ENCODE peak calls at places on chromosomes 7 and 10, in seven cellular contexts. N is neuronal stem cell, I is psoas muscle, D is adipocyte, P is lung, G is fibroblast of pulmonary artery, U is fibroblast of mammary gland. L is an unnamed sample.

GRCh38 chr7:134298902-134299683 is 17.6 kb downstream of the SLC35B4 start:
- DNase-seq in G (no peak), P (no peak), N (no peak), U (no peak), D (peak), I (no peak), L (no peak)

GRCh38 chr7:150926066-150926465 is 52.1 kb downstream of the KCNH2 start:
- DNase-seq in I (no peak), D (no peak), G (no peak), U (no peak), P (no peak), N (no peak), L (no peak)

GRCh38 chr10:65670087-65670486 is 1255.7 kb upstream of the LRRTM3 start:
- DNase-seq in U (no peak), G (peak), I (no peak), P (no peak), N (no peak), D (no peak), L (no peak)

GRCh38 chr7:148916186-148916585 is 32.1 kb upstream of the EZH2 start:
- DNase-seq in D (peak), I (no peak), G (peak), U (peak), N (no peak), P (no peak), L (no peak)

GRCh38 chr7:100655908-100656674 is at the start of gene ACTL6B:
- DNase-seq in I (peak), P (no peak), U (peak), D (peak), N (peak), G (peak), L (peak)

GRCh38 chr7:21999896-22000295 is 54.2 kb upstream of the CDCA7L start:
- DNase-seq in N (no peak), U (peak), D (no peak), P (no peak), I (no peak), G (no peak), L (peak)

GRCh38 chr10:47031251-47031952 is 120.2 kb downstream of the PTPN20 start:
- DNase-seq in U (peak), D (no peak), I (peak), N (no peak), P (no peak), G (no peak), L (peak)

GRCh38 chr10:47246409-47247189 is 53.4 kb upstream of the GDF10 start:
- DNase-seq in D (no peak), U (no peak), I (no peak), N (no peak), P (no peak), G (no peak), L (no peak)

GRCh38 chr10:71440506-71441035 is 43.9 kb downstream of the CDH23 start:
- DNase-seq in D (no peak), I (no peak), G (no peak), P (no peak), N (no peak), U (no peak), L (no peak)

GRCh38 chr7:126213876-126214275 is 1038.9 kb downstream of the GRM8 start:
- DNase-seq in N (no peak), P (no peak), D (no peak), U (no peak), I (no peak), G (no peak), L (peak)

GRCh38 chr7:16851829-16852228 is 30.0 kb downstream of the AGR3 start:
- DNase-seq in D (no peak), P (no peak), G (no peak), N (no peak), I (no peak), U (no peak), L (peak)

GRCh38 chr7:64884085-64884912 is 18.8 kb upstream of the ZNF273 start:
- DNase-seq in D (no peak), U (no peak), P (no peak), N (no peak), I (no peak), G (no peak), L (no peak)

GRCh38 chr7:36570508-36571219 is 153.6 kb downstream of the AOAH start:
- DNase-seq in U (no peak), I (no peak), N (no peak), G (no peak), P (no peak), D (no peak), L (no peak)
- H3K4me3 ChIP-seq in U (no peak), I (no peak), N (no peak), G (no peak), P (no peak), D (no peak), L (no peak)

GRCh38 chr10:89875557-89875956 is 174.2 kb downstream of the KIF20B start:
- DNase-seq in D (no peak), G (no peak), I (no peak), N (no peak), U (no peak), P (no peak), L (no peak)

GRCh38 chr10:89879121-89879520 is 177.7 kb downstream of the KIF20B start:
- DNase-seq in U (no peak), I (no peak), G (no peak), P (no peak), N (no peak), D (no peak), L (no peak)
- H3K4me3 ChIP-seq in U (no peak), I (no peak), G (no peak), P (no peak), N (no peak), D (no peak), L (no peak)

GRCh38 chr10:132548106-132548823 is 10.7 kb downstream of the INPP5A start:
- DNase-seq in P (no peak), I (peak), U (no peak), G (no peak), N (no peak), D (no peak), L (no peak)

GRCh38 chr10:132544744-132545658 is 7.4 kb downstream of the INPP5A start:
- DNase-seq in I (peak), D (no peak), U (no peak), G (no peak), N (no peak), P (no peak), L (no peak)

GRCh38 chr10:132545659-132546367 is 8.2 kb downstream of the INPP5A start:
- DNase-seq in D (no peak), N (no peak), P (no peak), G (no peak), U (no peak), I (no peak), L (no peak)

GRCh38 chr10:132547421-132547861 is 9.9 kb downstream of the INPP5A start:
- DNase-seq in I (peak), D (no peak), N (no peak), G (no peak), U (no peak), P (no peak), L (no peak)

GRCh38 chr10:132546567-132547420 is 9.2 kb downstream of the INPP5A start:
- DNase-seq in I (peak), P (no peak), U (no peak), G (no peak), N (no peak), D (no peak), L (no peak)
- H3K4me3 ChIP-seq in I (no peak), P (no peak), U (no peak), G (no peak), N (no peak), D (no peak), L (no peak)

DNA sequence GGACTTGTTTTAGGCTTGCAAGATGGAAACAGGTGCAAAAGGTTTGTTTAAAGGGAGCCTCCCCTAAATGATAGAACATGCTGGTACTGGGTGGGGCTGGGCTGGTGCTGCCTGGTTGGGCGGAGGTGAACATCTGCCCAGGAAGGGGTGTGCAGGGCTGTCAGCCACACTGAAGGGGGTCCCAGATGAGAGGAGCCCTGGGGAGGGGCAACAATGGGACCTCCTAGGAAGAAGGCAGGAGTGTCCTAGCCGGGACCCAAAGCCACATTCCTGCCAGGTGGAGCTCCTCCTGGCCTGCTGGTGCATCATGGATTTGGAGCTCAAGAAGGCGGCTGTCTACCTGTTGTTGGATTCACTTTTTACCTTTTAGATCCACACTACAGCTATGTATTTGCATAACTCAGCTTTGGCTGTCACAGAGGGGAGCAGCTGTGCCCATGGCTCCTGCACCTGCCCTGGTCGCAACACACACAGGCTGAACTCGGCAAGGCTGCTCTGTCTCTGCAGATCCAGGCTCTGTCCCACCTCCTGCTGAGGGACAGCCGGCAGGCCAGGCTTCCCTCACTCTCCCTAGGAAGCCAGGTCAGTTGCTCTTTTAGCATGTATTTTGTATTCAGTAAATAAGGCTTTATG is 59.9 kb downstream of the ADARB2 start:
- DNase-seq in U (no peak), N (no peak), P (no peak), D (no peak), I (no peak), G (no peak), L (no peak)
- H3K4me3 ChIP-seq in U (no peak), N (no peak), P (no peak), D (no peak), I (no peak), G (no peak), L (no peak)

GRCh38 chr10:100528123-100528884 is 1.4 kb downstream of the NDUFB8 start:
- DNase-seq in D (no peak), N (no peak), P (no peak), G (no peak), I (no peak), U (no peak), L (peak)
- H3K4me3 ChIP-seq in D (peak), N (peak), P (no peak), G (peak), I (peak), U (peak), L (peak)

DNA sequence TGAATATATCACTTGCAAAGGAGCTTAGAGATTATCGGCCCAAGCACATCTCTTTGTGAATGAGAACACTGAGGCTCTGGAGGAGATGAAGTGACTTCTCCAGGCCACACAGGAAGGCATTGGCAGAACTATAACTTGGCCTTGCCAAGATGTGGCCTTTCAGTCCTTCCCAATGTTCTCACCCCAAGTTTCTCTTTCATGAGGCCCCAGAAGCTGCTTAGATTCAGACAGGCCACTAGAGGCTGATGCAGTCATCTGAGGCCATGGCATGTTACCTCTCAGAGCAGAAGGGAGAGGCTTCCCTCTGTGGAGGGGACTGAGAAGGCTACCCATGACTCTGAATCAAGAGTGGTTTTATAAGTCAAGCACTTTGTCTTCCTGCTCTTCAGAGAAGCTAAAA is 1003.7 kb downstream of the LRMDA start:
- DNase-seq in G (no peak), D (no peak), I (no peak), P (no peak), N (no peak), U (no peak), L (no peak)
- H3K4me3 ChIP-seq in G (no peak), D (no peak), I (no peak), P (no peak), N (no peak), U (no peak), L (no peak)

DNA sequence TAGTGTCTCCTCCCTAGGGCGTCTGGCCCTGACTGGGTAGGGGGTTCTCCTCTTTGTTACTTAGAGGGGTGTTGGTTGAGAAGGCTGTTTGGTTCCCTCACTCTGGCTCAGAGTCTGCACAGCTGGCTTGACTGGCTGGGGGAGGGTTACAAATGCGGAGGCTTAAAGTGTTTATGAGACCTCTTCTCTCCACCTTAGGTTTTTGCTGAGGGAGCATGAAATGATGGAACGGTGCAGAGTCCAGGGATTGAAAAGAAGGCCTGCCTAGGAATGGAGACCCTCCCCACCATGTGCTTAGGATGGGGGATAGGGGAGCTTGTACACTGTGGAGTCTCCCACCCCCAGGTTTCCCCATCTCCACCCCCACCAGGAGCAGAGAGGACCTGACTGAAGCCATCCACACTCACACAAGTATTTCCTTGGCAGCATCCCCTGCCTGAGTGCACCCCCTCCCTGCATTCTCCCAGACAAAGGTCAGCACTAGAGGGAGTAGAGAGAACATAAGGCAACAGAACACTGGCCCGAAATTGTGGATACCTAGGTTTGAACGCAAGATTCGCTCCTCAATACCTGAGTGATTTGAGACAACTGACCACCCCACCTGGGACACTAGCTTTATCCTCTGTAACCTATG is 1.7 kb upstream of the LDB1 start:
- DNase-seq in N (no peak), G (peak), I (no peak), P (no peak), D (peak), U (peak), L (no peak)
- H3K4me3 ChIP-seq in N (peak), G (peak), I (peak), P (no peak), D (peak), U (no peak), L (no peak)

DNA sequence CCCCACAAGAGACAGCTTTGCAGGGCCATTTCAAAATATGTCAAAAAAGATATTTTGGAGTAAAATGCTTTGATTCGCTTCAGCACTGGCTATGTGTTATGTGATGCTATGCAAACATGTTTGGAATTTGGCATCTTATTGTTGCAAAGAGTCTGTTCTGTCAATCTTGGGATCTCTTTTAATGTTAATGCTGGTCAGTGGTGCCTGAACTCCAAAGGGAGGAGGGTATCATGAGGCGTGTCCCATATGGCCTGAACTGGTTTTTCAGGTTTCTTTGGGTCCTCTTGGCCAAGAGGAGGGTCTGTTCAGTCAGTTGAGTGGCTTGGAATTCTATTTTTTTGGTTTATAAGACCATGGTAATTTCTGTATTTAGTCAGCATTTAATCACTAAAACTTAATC is 81.5 kb downstream of the HECW1 start:
- DNase-seq in G (no peak), D (no peak), P (no peak), I (no peak), N (no peak), U (no peak), L (no peak)
- H3K4me3 ChIP-seq in G (no peak), D (no peak), P (no peak), I (no peak), N (no peak), U (no peak), L (no peak)

DNA sequence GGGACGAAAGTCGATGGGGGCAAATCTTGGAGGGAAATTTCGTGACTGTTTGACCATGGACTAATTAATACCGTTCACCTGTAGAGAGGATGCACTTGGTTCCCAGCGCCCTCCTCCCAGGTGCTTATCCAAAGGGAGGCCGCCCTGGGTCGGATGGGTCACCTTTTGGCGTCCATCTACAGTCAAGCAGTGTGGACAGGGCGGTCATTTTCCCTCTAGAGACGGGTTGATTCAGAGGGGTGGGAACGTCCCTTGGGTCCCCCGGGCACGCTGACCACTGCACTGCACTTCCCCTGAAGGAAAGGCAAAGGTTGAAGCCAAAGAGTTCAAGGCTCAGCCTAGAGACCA is 2.0 kb downstream of the PRR15 start:
- DNase-seq in G (no peak), P (no peak), I (no peak), U (no peak), D (no peak), N (no peak), L (no peak)
- H3K4me3 ChIP-seq in G (peak), P (no peak), I (peak), U (peak), D (peak), N (no peak), L (no peak)

GRCh38 chr10:22539579-22540160 is 174.7 kb downstream of the PIP4K2A start:
- DNase-seq in N (no peak), G (no peak), I (no peak), U (no peak), D (no peak), P (no peak), L (no peak)

GRCh38 chr10:22534849-22535604 is 179.4 kb downstream of the PIP4K2A start:
- DNase-seq in P (no peak), I (no peak), U (peak), G (peak), D (no peak), N (no peak), L (peak)

GRCh38 chr10:22531441-22531840 is 182.9 kb downstream of the PIP4K2A start:
- DNase-seq in G (no peak), I (no peak), U (no peak), D (no peak), N (no peak), P (no peak), L (no peak)

GRCh38 chr10:22537810-22538209 is 176.6 kb downstream of the PIP4K2A start:
- DNase-seq in U (no peak), G (no peak), P (no peak), D (no peak), I (no peak), N (no peak), L (no peak)

GRCh38 chr10:22536620-22537019 is 177.8 kb downstream of the PIP4K2A start:
- DNase-seq in N (no peak), G (no peak), U (no peak), P (no peak), I (no peak), D (no peak), L (no peak)
- H3K4me3 ChIP-seq in N (no peak), G (no peak), U (no peak), P (no peak), I (no peak), D (no peak), L (no peak)